ENCODE peak calls at places on chromosomes 1 and 21, in four cellular contexts. T, R, H and U are unnamed samples.

GRCh38 chr1:117672756-117673155 is 66.9 kb downstream of the TENT5C start:
- DNase-seq in T (no peak), R (no peak), H (no peak), U (no peak)

GRCh38 chr1:20271498-20272400 is 18.9 kb upstream of the VWA5B1 start:
- DNase-seq in H (no peak), T (no peak), R (peak; percentile 43), U (no peak)

GRCh38 chr1:40782371-40782956 is 1.1 kb upstream of the KCNQ4 start:
- DNase-seq in R (peak; percentile 62), H (no peak), T (no peak), U (no peak)

GRCh38 chr1:74412244-74412643 is 100.2 kb downstream of the LRRC53 start:
- DNase-seq in H (no peak), T (no peak), R (peak; percentile 51), U (no peak)

GRCh38 chr1:38685373-38685772 is 174.2 kb downstream of the RRAGC start:
- DNase-seq in R (no peak), H (no peak), T (no peak), U (no peak)

GRCh38 chr1:182680901-182681300 is 3.5 kb downstream of the RGS8 start:
- DNase-seq in R (no peak), H (no peak), T (no peak), U (no peak)

GRCh38 chr1:209246660-209247059 is 336.9 kb upstream of the CAMK1G start:
- DNase-seq in T (no peak), R (no peak), H (no peak), U (no peak)

GRCh38 chr1:77605246-77606026 is 77.0 kb downstream of the ZZZ3 start:
- DNase-seq in H (peak; percentile 78), T (peak; percentile 87), R (no peak), U (no peak)

GRCh38 chr1:163231385-163231784 is 28.7 kb upstream of the RGS5 start:
- DNase-seq in R (no peak), T (no peak), H (no peak), U (no peak)

GRCh38 chr1:31297273-31298247 is 728 bp downstream of the ZCCHC17 start:
- DNase-seq in R (peak; percentile 44), T (no peak), H (no peak), U (no peak)

GRCh38 chr1:227489572-227489971 is 73.8 kb upstream of the ZNF678 start:
- DNase-seq in R (no peak), H (no peak), T (no peak), U (no peak)

GRCh38 chr1:147771216-147772125 is 11.1 kb upstream of the GJA5 start:
- DNase-seq in H (no peak), R (no peak), T (peak; percentile 87), U (no peak)

GRCh38 chr1:125085720-125086591 is 3901.2 kb downstream of the SRGAP2C start:
- DNase-seq in T (no peak), R (no peak), H (no peak), U (no peak)

GRCh38 chr1:154453577-154454352 is 48.3 kb upstream of the TDRD10 start:
- DNase-seq in R (no peak), T (no peak), H (no peak), U (no peak)

GRCh38 chr1:18938008-18938706 is 18.3 kb downstream of the IFFO2 start:
- DNase-seq in H (no peak), R (peak; percentile 27), T (no peak), U (no peak)

GRCh38 chr1:117629625-117630422 is 24.0 kb downstream of the TENT5C start:
- DNase-seq in T (no peak), R (no peak), H (no peak), U (no peak)

GRCh38 chr1:116763116-116763786 is 9.0 kb downstream of the CD2 start:
- DNase-seq in R (no peak), H (no peak), T (no peak), U (no peak)

GRCh38 chr21:46480466-46480865 is 21.8 kb downstream of the DIP2A start:
- DNase-seq in H (no peak), R (no peak), T (no peak), U (no peak)

GRCh38 chr21:29114765-29115164 is 15.7 kb upstream of the MAP3K7CL start:
- DNase-seq in T (no peak), R (peak; percentile 75), H (no peak), U (no peak)

GRCh38 chr1:179591592-179592580 is at the start of gene TDRD5:
- DNase-seq in H (peak; percentile 73), R (peak; percentile 52), T (no peak), U (no peak)

GRCh38 chr1:109193653-109194590 is 19.8 kb upstream of the SARS1 start:
- DNase-seq in T (no peak), H (peak; percentile 69), R (peak; percentile 49), U (peak; percentile 25)

GRCh38 chr1:76046149-76046548 is 28.4 kb upstream of the ST6GALNAC3 start:
- DNase-seq in T (no peak), R (no peak), H (no peak), U (no peak)

GRCh38 chr1:168470821-168471473 is 72.8 kb downstream of the XCL2 start:
- DNase-seq in T (no peak), H (no peak), R (peak; percentile 69), U (no peak)

GRCh38 chr1:116388122-116388521 is 15.1 kb downstream of the ATP1A1 start:
- DNase-seq in H (no peak), R (no peak), T (no peak), U (no peak)

GRCh38 chr21:42199488-42200463 is 19.2 kb upstream of the ABCG1 start:
- DNase-seq in T (no peak), H (peak; percentile 21), R (peak; percentile 18), U (peak; percentile 34)

GRCh38 chr1:233625510-233625981 is 11.6 kb downstream of the KCNK1 start:
- DNase-seq in T (no peak), R (no peak), H (no peak), U (no peak)

GRCh38 chr1:107277022-107277421 is 136.2 kb downstream of the NTNG1 start:
- DNase-seq in R (peak; percentile 79), H (no peak), T (no peak), U (no peak)

GRCh38 chr1:221865808-221866207 is 123.9 kb upstream of the DUSP10 start:
- DNase-seq in H (no peak), R (no peak), T (no peak), U (no peak)

GRCh38 chr1:42657981-42658879 is at the start of gene PPIH:
- DNase-seq in H (peak; percentile 98), T (peak; percentile 97), R (peak; percentile 97), U (peak; percentile 90)

GRCh38 chr1:212540031-212540430 is 68.5 kb upstream of the ATF3 start:
- DNase-seq in R (no peak), T (no peak), H (no peak), U (no peak)

GRCh38 chr1:36342426-36343185 is 19.2 kb upstream of the EVA1B start:
- DNase-seq in H (peak; percentile 75), R (peak; percentile 53), T (peak; percentile 77), U (peak; percentile 58)

GRCh38 chr1:228745497-228745896 is 10.2 kb downstream of the RHOU start:
- DNase-seq in H (no peak), T (no peak), R (no peak), U (no peak)

GRCh38 chr1:25623731-25624130 is 7.1 kb downstream of the MAN1C1 start:
- DNase-seq in H (no peak), T (no peak), R (no peak), U (no peak)

GRCh38 chr1:25623007-25623406 is 6.4 kb downstream of the MAN1C1 start:
- DNase-seq in R (no peak), T (no peak), H (no peak), U (no peak)

GRCh38 chr1:25624155-25624554 is 7.6 kb downstream of the MAN1C1 start:
- DNase-seq in H (no peak), R (no peak), T (no peak), U (peak; percentile 48)

GRCh38 chr1:25626018-25626417 is 9.4 kb downstream of the MAN1C1 start:
- DNase-seq in H (no peak), T (no peak), R (no peak), U (no peak)

GRCh38 chr1:25624604-25625003 is 8.0 kb downstream of the MAN1C1 start:
- DNase-seq in R (no peak), T (no peak), H (no peak), U (no peak)
- H3K27me3 ChIP-seq in R (no peaks in the 10 kb centered on the region), T (no peaks in the 10 kb centered on the region), H (no peaks in the 10 kb centered on the region), U (no peaks in the 10 kb centered on the region)

DNA sequence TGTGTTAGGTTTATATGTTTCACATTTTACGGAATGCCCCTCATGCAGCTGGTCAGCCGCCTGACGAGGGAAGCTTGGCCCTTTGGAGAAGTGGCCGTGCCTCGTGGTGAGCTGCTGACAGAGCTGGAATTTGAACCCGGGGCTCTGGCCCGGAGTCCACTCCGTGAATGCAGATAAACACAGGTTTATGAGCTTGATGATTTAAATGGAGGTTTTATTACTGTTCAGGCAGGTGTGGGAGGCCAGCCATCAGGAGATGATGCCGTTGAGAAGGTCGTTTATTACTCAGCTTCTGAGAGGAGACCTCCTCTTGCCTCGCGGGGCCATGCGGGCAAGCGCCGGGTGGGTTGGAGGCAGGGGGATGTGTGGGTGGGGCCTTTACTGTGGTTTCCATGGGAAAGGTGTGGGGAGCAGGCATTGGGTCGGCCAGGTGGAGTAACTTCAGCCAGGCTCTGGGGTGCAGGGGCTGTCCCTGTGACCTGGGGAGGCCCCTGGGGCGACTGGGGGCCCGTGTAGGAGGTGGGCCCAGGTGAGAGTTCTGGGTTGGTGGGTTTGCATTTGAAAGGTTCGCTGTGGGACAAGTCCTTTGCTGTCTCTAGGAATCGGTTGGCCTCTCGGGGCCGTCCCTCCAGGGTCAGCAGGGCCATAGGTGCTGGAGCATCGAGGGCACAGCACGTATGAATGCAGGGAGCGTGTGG is 22.0 kb downstream of the PRKCZ start:
- DNase-seq in H (no peak), T (peak; percentile 41), R (no peak), U (no peak)
- H3K27ac ChIP-seq in H (no peak overlapping the region), T (no peak overlapping the region), R (no peak overlapping the region), U (no peak overlapping the region)

GRCh38 chr1:6329392-6329791 is 64.2 kb downstream of the ACOT7 start:
- DNase-seq in H (no peak), T (no peak), R (no peak), U (no peak)

GRCh38 chr1:6321205-6321604 is 60.3 kb upstream of the GPR153 start:
- DNase-seq in H (no peak), R (no peak), T (no peak), U (no peak)

GRCh38 chr1:6322161-6322560 is 61.3 kb upstream of the GPR153 start:
- DNase-seq in R (no peak), T (no peak), H (no peak), U (no peak)

GRCh38 chr1:6328696-6329095 is 64.9 kb downstream of the ACOT7 start:
- DNase-seq in H (no peak), R (no peak), T (no peak), U (no peak)

GRCh38 chr1:6325482-6325881 is 64.6 kb upstream of the GPR153 start:
- DNase-seq in T (no peak), R (no peak), H (no peak), U (no peak)
- H3K4me3 ChIP-seq in T (no peak overlapping the region), R (no peak overlapping the region), H (no peak overlapping the region), U (no peak overlapping the region)

DNA sequence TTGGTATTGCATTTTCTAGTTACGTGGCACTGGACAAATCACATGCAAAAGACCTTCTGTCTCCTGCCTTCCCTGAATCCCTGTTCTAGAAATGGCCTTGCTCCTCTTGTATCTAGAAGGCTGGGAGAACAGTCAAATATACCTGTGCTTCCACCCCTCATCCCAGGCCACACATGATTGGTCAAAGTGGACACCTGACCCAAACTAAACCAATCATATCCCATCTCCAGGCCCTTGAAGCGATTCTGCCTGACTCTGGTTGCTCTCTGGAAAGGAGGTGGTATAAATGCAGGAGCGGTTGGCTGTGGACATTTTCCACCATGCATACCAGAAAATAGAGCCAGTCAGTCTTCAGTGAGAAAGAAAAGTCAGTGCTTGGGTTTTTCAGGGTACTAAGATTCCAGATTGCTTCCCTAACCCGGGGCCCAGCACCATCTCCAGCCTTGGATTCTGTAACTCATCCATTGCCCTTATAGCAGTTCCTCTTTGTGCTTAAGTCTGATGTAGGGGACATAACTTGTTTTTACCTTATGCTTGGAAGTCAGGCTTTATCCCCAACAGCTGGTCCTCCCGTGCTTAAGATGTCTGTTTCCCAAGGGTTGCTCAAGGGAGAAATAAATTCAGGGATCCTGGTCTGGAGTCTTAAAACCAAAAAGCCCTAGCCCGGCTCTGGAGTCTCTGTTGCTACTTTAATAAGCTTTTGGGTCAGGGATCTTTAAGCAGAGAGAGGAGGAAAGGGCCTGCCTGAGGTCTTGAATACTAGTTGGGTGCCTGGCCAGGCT is 7.7 kb upstream of the PHC2 start:
- DNase-seq in H (no peak), R (peak; percentile 10), T (no peak), U (no peak)
- H3K27me3 ChIP-seq in H (no peaks in the 10 kb centered on the region), R (no peaks in the 10 kb centered on the region), T (no peaks in the 10 kb centered on the region), U (no peaks in the 10 kb centered on the region)